ENCODE peak calls at places on chromosome 13, in six cellular contexts. P is germinal center; F is stimulated activated CD4-positive, alpha-beta T cell treated with anti-CD3 and anti-CD28 coated beads, Interleukin-2, amount 100 ng/mL, for 48 hours; C is HEK293T; N is activated T-cell treated with anti-CD3 and anti-CD28 coated beads, Interleukin-2, amount 50 U/mL, for 48 hours; Z is NCI-H2171. T is an unnamed sample.

GRCh38 chr13:82720961-82721360 is 1161.3 kb downstream of the SLITRK1 start:
- DNase-seq in C (no peak), F (no peak), P (no peak), N (no peak), Z (no peak), T (no peak)

GRCh38 chr13:31204592-31204991 is 4.8 kb downstream of the B3GLCT start:
- DNase-seq in N (no peak), C (no peak), P (no peak), Z (no peak), F (no peak), T (no peak)

GRCh38 chr13:32837307-32837972 is 178.8 kb upstream of the KL start:
- DNase-seq in C (no peak), N (no peak), F (no peak), P (no peak), Z (no peak), T (no peak)

GRCh38 chr13:112842343-112842856 is 126.6 kb upstream of the MCF2L start:
- DNase-seq in Z (no peak), N (no peak), P (no peak), F (no peak), C (no peak), T (no peak)

GRCh38 chr13:99366075-99366987 is 59.1 kb upstream of the GPR183 start:
- DNase-seq in Z (no peak), N (peak; percentile 36), C (no peak), P (no peak), F (no peak), T (no peak)

GRCh38 chr13:45255253-45255987 is 54.6 kb upstream of the KCTD4 start:
- DNase-seq in F (no peak), Z (no peak), P (no peak), C (no peak), N (no peak), T (no peak)

GRCh38 chr13:99155821-99156220 is 44.8 kb upstream of the UBAC2 start:
- DNase-seq in Z (no peak), F (no peak), P (no peak), C (no peak), N (no peak), T (no peak)

GRCh38 chr13:20822406-20822805 is 48.6 kb upstream of the EEF1AKMT1 start:
- DNase-seq in P (no peak), F (no peak), C (no peak), Z (no peak), N (no peak), T (no peak)

GRCh38 chr13:80881495-80882482 is 540.9 kb upstream of the SPRY2 start:
- DNase-seq in P (no peak), Z (no peak), C (peak; percentile 76), N (no peak), F (no peak), T (no peak)

GRCh38 chr13:75544681-75545333 is 4.8 kb upstream of the UCHL3 start:
- DNase-seq in C (no peak), Z (no peak), N (no peak), F (no peak), P (no peak), T (no peak)